ENCODE peak calls at places on chromosomes 16 and 17, in seven cellular contexts. U is kidney epithelial cell, B is A549, Z is left ventricle myocardium inferior, W is cardiac muscle cell, Q is psoas muscle, E is lower leg skin. H is an unnamed sample.

GRCh38 chr17:74842599-74843351 is 16.9 kb downstream of the GRIN2C start:
- DNase-seq in U (no peak), B (peak), Z (peak), W (peak), Q (peak), E (no peak), H (peak)

GRCh38 chr17:75996665-75997590 is 3.7 kb upstream of the CDK3 start:
- DNase-seq in U (peak), B (no peak), Z (no peak), W (peak), Q (peak), E (no peak), H (no peak)

GRCh38 chr16:85281181-85281580 is 168.9 kb upstream of the CIBAR2 start:
- DNase-seq in U (no peak), B (no peak), Z (no peak), W (no peak), Q (no peak), E (no peak), H (no peak)

GRCh38 chr16:75566040-75566888 is at the start of gene GABARAPL2:
- DNase-seq in U (peak), B (peak), Z (peak), W (peak), Q (peak), E (peak), H (no peak)

GRCh38 chr17:43961954-43962353 is 8.2 kb upstream of the PYY start:
- DNase-seq in U (no peak), B (no peak), Z (no peak), W (no peak), Q (no peak), E (no peak), H (no peak)

GRCh38 chr16:28830531-28830930 is 7.7 kb downstream of the ATXN2L start:
- DNase-seq in U (no peak), B (no peak), Z (no peak), W (no peak), Q (no peak), E (no peak), H (no peak)

GRCh38 chr16:47366228-47366627 is 94.6 kb downstream of the ITFG1 start:
- DNase-seq in U (no peak), B (no peak), Z (no peak), W (no peak), Q (no peak), E (no peak), H (no peak)

GRCh38 chr16:67558859-67559258 is 3.5 kb upstream of the CTCF start:
- DNase-seq in U (no peak), B (no peak), Z (no peak), W (no peak), Q (no peak), E (no peak), H (no peak)

GRCh38 chr16:72794319-72794718 is 253.6 kb downstream of the ZFHX3 start:
- DNase-seq in U (no peak), B (no peak), Z (no peak), W (no peak), Q (peak), E (no peak), H (no peak)

GRCh38 chr16:52518884-52519283 is 28.1 kb downstream of the TOX3 start:
- DNase-seq in U (no peak), B (no peak), Z (no peak), W (no peak), Q (no peak), E (no peak), H (no peak)

GRCh38 chr17:40794466-40794865 is 5.3 kb downstream of the KRT28 start:
- DNase-seq in U (no peak), B (no peak), Z (no peak), W (no peak), Q (no peak), E (no peak), H (no peak)

GRCh38 chr17:51355314-51356083 is 95.2 kb downstream of the UTP18 start:
- DNase-seq in U (no peak), B (no peak), Z (no peak), W (peak), Q (no peak), E (no peak), H (no peak)

GRCh38 chr17:35315283-35315682 is 58.1 kb downstream of the SLFN11 start:
- DNase-seq in U (no peak), B (peak), Z (no peak), W (peak), Q (peak), E (no peak), H (peak)

GRCh38 chr16:85104147-85104546 is 8.1 kb downstream of the CIBAR2 start:
- DNase-seq in U (no peak), B (no peak), Z (no peak), W (no peak), Q (no peak), E (no peak), H (no peak)

GRCh38 chr17:73585583-73585982 is 58.7 kb downstream of the SDK2 start:
- DNase-seq in U (no peak), B (peak), Z (no peak), W (no peak), Q (no peak), E (no peak), H (no peak)

GRCh38 chr17:82874011-82874835 is 34.4 kb upstream of the ZNF750 start:
- DNase-seq in U (no peak), B (no peak), Z (no peak), W (no peak), Q (peak), E (no peak), H (no peak)

GRCh38 chr17:79808763-79809529 is 12.1 kb upstream of the CBX8 start:
- DNase-seq in U (peak), B (peak), Z (no peak), W (peak), Q (no peak), E (no peak), H (no peak)

GRCh38 chr16:16139061-16139460 is 84.2 kb downstream of the ABCC6 start:
- DNase-seq in U (no peak), B (no peak), Z (no peak), W (no peak), Q (no peak), E (no peak), H (no peak)

GRCh38 chr17:83078378-83079339 is 750 bp upstream of the METRNL start:
- DNase-seq in U (no peak), B (no peak), Z (no peak), W (no peak), Q (no peak), E (no peak), H (no peak)

GRCh38 chr17:62792122-62792800 is 15.9 kb downstream of the MARCHF10 start:
- DNase-seq in U (peak), B (peak), Z (no peak), W (peak), Q (no peak), E (peak), H (peak)

GRCh38 chr17:41793749-41794602 is 7.5 kb upstream of the JUP start:
- DNase-seq in U (no peak), B (no peak), Z (no peak), W (peak), Q (no peak), E (no peak), H (no peak)

GRCh38 chr16:31223044-31223443 is 6.1 kb upstream of the PYDC1 start:
- DNase-seq in U (no peak), B (no peak), Z (no peak), W (no peak), Q (no peak), E (no peak), H (no peak)

GRCh38 chr17:47967607-47968252 is 3.2 kb upstream of the CDK5RAP3 start:
- DNase-seq in U (no peak), B (peak), Z (no peak), W (peak), Q (no peak), E (no peak), H (no peak)

GRCh38 chr17:13003454-13003851 is 14.4 kb downstream of the ELAC2 start:
- DNase-seq in U (no peak), B (no peak), Z (no peak), W (no peak), Q (no peak), E (no peak), H (no peak)

GRCh38 chr16:81261049-81261648 is 22.7 kb downstream of the BCO1 start:
- DNase-seq in U (no peak), B (peak), Z (no peak), W (peak), Q (no peak), E (no peak), H (no peak)

GRCh38 chr17:73334771-73335513 is 23.1 kb upstream of the CDC42EP4 start:
- DNase-seq in U (no peak), B (no peak), Z (no peak), W (no peak), Q (no peak), E (no peak), H (no peak)

GRCh38 chr16:11896776-11897175 is 19.0 kb downstream of the GSPT1 start:
- DNase-seq in U (no peak), B (no peak), Z (no peak), W (peak), Q (no peak), E (no peak), H (no peak)

GRCh38 chr17:7327056-7327455 is 2.1 kb downstream of the NEURL4 start:
- DNase-seq in U (no peak), B (no peak), Z (no peak), W (no peak), Q (no peak), E (no peak), H (no peak)

GRCh38 chr17:7328840-7329359 is at the start of gene NEURL4:
- DNase-seq in U (no peak), B (peak), Z (no peak), W (peak), Q (no peak), E (no peak), H (no peak)

GRCh38 chr17:7327501-7327900 is 1.6 kb downstream of the NEURL4 start:
- DNase-seq in U (no peak), B (no peak), Z (no peak), W (no peak), Q (no peak), E (no peak), H (no peak)

GRCh38 chr17:7329360-7330098 is 394 bp upstream of the NEURL4 start:
- DNase-seq in U (peak), B (peak), Z (peak), W (peak), Q (peak), E (peak), H (peak)

GRCh38 chr17:7328009-7328408 is 1.1 kb downstream of the NEURL4 start:
- DNase-seq in U (no peak), B (no peak), Z (no peak), W (no peak), Q (no peak), E (no peak), H (no peak)
- H3K4me3 ChIP-seq in U (no peak), B (peak), Z (peak), W (peak), Q (peak), E (no peak), H (peak)

DNA sequence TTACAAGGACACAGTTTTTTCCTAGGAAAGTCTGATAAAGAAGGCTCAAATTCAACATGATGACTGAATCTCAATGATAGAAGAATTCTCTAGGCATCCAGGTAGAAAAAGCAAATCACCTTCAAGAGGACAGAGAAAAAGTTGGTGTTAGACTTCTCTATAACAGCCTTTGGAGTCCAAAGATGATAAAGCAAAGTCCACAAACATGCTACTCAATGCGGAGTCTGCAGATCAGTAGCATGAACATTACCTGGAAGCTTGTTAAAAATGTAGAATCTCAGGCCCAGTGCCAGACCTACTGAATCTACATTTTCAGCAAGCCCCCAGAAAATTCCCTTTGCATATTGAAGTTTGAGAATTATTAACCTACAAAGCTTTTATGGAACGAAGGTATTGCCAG is 41.4 kb upstream of the MAP2K6 start:
- DNase-seq in U (no peak), B (no peak), Z (no peak), W (no peak), Q (no peak), E (no peak), H (no peak)
- H3K4me3 ChIP-seq in U (no peak), B (no peak), Z (no peak), W (no peak), Q (no peak), E (no peak), H (no peak)

DNA sequence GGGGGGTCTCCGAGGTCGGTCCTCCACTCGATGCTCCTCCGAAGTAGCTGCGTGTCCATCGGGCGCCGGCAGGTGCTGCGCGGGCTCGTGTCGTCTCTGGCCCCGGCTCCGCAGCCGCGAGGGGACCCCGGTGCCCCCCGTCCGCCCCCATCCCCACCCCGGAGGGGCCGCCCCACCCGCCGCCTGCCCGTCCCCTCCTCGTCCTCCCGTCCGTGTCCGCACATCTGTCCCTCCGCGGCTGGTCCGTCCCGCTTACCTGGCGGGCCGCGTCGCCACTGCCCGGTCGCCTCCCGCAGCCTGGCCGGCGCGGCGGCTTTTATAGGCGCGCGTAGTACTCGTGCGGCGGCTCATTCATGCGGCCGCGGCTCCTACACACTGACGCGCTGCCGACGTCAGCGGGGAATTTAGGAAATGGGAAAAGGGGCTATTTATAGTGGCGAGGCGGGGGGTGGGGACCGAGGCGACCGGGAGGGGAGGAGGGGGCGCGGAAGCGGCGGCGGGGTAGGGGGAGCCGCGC is 4.0 kb upstream of the HIC1 start:
- DNase-seq in U (no peak), B (peak), Z (no peak), W (peak), Q (peak), E (no peak), H (no peak)
- H3K4me3 ChIP-seq in U (peak), B (peak), Z (peak), W (peak), Q (peak), E (peak), H (peak)

GRCh38 chr17:4939554-4939803 is 367 bp downstream of the SLC25A11 start:
- DNase-seq in U (no peak), B (no peak), Z (peak), W (no peak), Q (no peak), E (peak), H (no peak)

GRCh38 chr17:4938670-4939553 is 934 bp downstream of the SLC25A11 start:
- DNase-seq in U (no peak), B (no peak), Z (no peak), W (no peak), Q (peak), E (no peak), H (no peak)

GRCh38 chr17:4937553-4937952 is 2.3 kb downstream of the SLC25A11 start:
- DNase-seq in U (no peak), B (no peak), Z (no peak), W (no peak), Q (peak), E (no peak), H (no peak)

GRCh38 chr17:4936436-4936835 is 3.4 kb downstream of the SLC25A11 start:
- DNase-seq in U (no peak), B (no peak), Z (no peak), W (no peak), Q (peak), E (no peak), H (no peak)

GRCh38 chr17:4938069-4938491 is 1.8 kb downstream of the SLC25A11 start:
- DNase-seq in U (no peak), B (no peak), Z (no peak), W (no peak), Q (no peak), E (no peak), H (no peak)
- H3K4me3 ChIP-seq in U (no peak), B (no peak), Z (peak), W (peak), Q (peak), E (no peak), H (peak)

GRCh38 chr17:31843382-31843780 is 15.7 kb downstream of the COPRS start:
- DNase-seq in U (no peak), B (no peak), Z (no peak), W (no peak), Q (no peak), E (no peak), H (no peak)

GRCh38 chr17:31838641-31839225 is 20.3 kb downstream of the COPRS start:
- DNase-seq in U (no peak), B (no peak), Z (no peak), W (peak), Q (no peak), E (no peak), H (no peak)

GRCh38 chr17:31841850-31842415 is 17.1 kb downstream of the COPRS start:
- DNase-seq in U (no peak), B (no peak), Z (no peak), W (no peak), Q (no peak), E (no peak), H (no peak)

GRCh38 chr17:31842416-31843381 is 16.3 kb downstream of the COPRS start:
- DNase-seq in U (no peak), B (peak), Z (peak), W (peak), Q (peak), E (peak), H (no peak)
- H3K4me3 ChIP-seq in U (no peak), B (no peak), Z (peak), W (no peak), Q (peak), E (no peak), H (no peak)

DNA sequence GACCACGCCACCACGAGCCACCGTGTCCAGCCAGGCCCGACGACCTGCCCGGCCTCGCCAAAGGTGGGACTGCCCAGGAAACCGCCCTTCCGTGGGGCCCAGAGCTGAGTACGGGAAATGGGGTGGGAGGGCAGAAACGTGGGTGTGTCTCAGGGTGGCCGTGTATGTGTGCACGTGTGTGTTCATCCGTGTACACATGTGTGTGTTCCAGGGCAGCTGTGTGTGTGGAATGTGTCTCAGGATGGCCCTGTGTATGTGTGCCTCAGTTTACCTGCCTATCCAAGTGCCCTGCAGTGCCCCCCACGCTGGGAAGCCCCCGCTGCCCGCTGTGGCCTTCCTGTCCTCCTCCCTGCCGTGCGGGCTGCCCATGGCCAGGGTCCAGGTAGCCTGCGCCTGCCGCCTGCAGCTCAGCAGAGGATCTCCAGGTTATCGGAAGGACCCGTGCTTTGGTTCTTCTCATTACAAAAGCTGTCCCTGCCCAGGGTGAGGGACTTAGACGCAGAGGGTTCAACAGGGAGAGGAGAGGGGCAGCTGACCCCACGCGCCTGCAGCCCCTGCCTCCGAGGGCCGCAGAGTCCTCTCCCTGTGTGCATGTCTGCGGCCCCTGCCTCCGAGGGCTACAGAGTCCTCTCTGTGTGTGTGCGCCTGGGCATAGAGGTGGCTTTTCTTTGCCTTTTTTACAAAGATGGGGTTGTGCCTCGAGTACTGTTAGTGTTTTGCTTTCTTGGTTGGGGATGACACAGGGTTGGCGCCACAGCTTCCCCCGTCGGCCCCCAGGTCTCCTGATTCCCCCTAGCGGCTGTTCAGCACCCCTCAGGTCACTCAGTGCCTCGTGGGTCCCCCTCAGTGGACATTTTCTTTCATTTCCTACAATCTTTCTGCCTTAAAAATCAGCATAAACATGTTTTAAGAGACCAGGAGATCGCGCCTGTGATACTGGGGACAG is 23.6 kb downstream of the ZNF469 start:
- DNase-seq in U (no peak), B (no peak), Z (no peak), W (no peak), Q (no peak), E (no peak), H (no peak)
- H3K4me3 ChIP-seq in U (no peak), B (no peak), Z (peak), W (no peak), Q (peak), E (no peak), H (no peak)

DNA sequence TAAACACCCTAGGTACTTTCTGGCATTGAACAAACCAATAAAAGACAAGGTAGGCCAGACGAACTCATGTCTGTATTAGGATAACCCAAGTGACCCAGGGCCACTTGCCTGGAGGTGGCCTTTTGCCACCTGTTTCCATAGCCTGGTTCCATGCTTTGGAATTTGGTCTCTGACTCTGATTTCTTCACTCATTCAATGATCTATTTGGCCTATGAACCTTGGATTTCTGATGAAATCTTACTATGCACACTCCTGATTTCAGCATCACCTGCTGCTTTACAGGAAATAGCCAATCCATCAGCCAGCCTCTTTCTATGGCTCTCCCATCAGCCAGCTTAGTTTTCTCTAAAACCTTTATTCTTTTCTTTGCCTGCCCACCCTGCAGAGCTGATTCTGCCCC is 142.8 kb upstream of the PSMD7 start:
- DNase-seq in U (no peak), B (no peak), Z (no peak), W (no peak), Q (no peak), E (no peak), H (no peak)
- H3K4me3 ChIP-seq in U (no peak), B (no peak), Z (no peak), W (no peak), Q (no peak), E (no peak), H (no peak)

GRCh38 chr16:4052801-4053662 is 63.2 kb downstream of the ADCY9 start:
- DNase-seq in U (no peak), B (no peak), Z (peak), W (peak), Q (peak), E (peak), H (no peak)
- H3K4me3 ChIP-seq in U (no peak), B (no peak), Z (peak), W (no peak), Q (peak), E (no peak), H (peak)

GRCh38 chr16:57383276-57384247 is 11.3 kb downstream of the CX3CL1 start:
- DNase-seq in U (no peak), B (no peak), Z (no peak), W (peak), Q (no peak), E (peak), H (no peak)
- H3K4me3 ChIP-seq in U (no peak), B (no peak), Z (no peak), W (no peak), Q (no peak), E (no peak), H (no peak)

H was measured in HFF-Myc.